ENCODE peak calls at places on chromosomes 1 and 21, in nine cellular contexts. Z is GM04504; J is stimulated activated CD4-positive, alpha-beta T cell treated with anti-CD3 and anti-CD28 coated beads, Interleukin-1b, Interleukin-23, amount 100 ng/mL, for 4 hours; E is choroid plexus epithelial cell; M is glutamatergic neuron; K is activated T-cell treated with anti-CD3 and anti-CD28 coated beads, Interleukin-2, amount 50 U/mL, for 4 hours; O is HTR-8/SVneo; G is GM18507; Q is NCI-H1105. V is an unnamed sample.

GRCh38 chr1:150829751-150830150 is 21.7 kb upstream of the CTSK start:
- DNase-seq in Z (no peak), J (no peak), E (no peak), M (peak), K (no peak), O (no peak), G (no peak), Q (no peak), V (no peak)

GRCh38 chr1:58968360-58968952 is 184.6 kb upstream of the JUN start:
- DNase-seq in Z (peak), J (no peak), E (peak), M (no peak), K (no peak), O (no peak), G (peak), Q (peak), V (no peak)

GRCh38 chr1:224312025-224312424 is 17.9 kb downstream of the NVL start:
- DNase-seq in Z (no peak), J (no peak), E (no peak), M (no peak), K (no peak), O (no peak), G (no peak), Q (no peak), V (no peak)

GRCh38 chr1:223258751-223259177 is 105.2 kb downstream of the SUSD4 start:
- DNase-seq in Z (no peak), J (no peak), E (peak), M (no peak), K (no peak), O (peak), G (no peak), Q (no peak), V (no peak)

GRCh38 chr1:10210841-10211804 is 753 bp downstream of the KIF1B start:
- DNase-seq in Z (peak), J (no peak), E (peak), M (peak), K (peak), O (peak), G (no peak), Q (peak), V (no peak)

GRCh38 chr1:8525291-8526275 is 207.7 kb downstream of the SLC45A1 start:
- DNase-seq in Z (peak), J (peak), E (peak), M (peak), K (peak), O (peak), G (no peak), Q (peak), V (peak)

GRCh38 chr1:179781962-179782361 is 38.9 kb downstream of the FAM163A start:
- DNase-seq in Z (no peak), J (no peak), E (no peak), M (no peak), K (no peak), O (no peak), G (no peak), Q (no peak), V (no peak)

GRCh38 chr1:197451424-197451823 is 183.4 kb downstream of the CRB1 start:
- DNase-seq in Z (no peak), J (no peak), E (no peak), M (no peak), K (no peak), O (no peak), G (no peak), Q (no peak), V (no peak)

GRCh38 chr21:42475526-42476492 is 20.2 kb downstream of the RSPH1 start:
- DNase-seq in Z (no peak), J (no peak), E (no peak), M (no peak), K (no peak), O (no peak), G (no peak), Q (no peak), V (no peak)

GRCh38 chr1:87572891-87573290 is 244.2 kb downstream of the LMO4 start:
- DNase-seq in Z (no peak), J (no peak), E (no peak), M (no peak), K (no peak), O (no peak), G (no peak), Q (no peak), V (no peak)

GRCh38 chr1:40270152-40270834 is 12.3 kb downstream of the ZMPSTE24 start:
- DNase-seq in Z (no peak), J (no peak), E (no peak), M (no peak), K (no peak), O (no peak), G (no peak), Q (no peak), V (no peak)

GRCh38 chr1:204286841-204287387 is 72.8 kb downstream of the PLEKHA6 start:
- DNase-seq in Z (no peak), J (peak), E (no peak), M (no peak), K (peak), O (peak), G (no peak), Q (no peak), V (peak)

GRCh38 chr1:85911742-85912141 is 203.5 kb upstream of the ZNHIT6 start:
- DNase-seq in Z (no peak), J (no peak), E (peak), M (no peak), K (no peak), O (no peak), G (no peak), Q (no peak), V (no peak)

GRCh38 chr1:167762061-167762746 is 40.4 kb downstream of the MPZL1 start:
- DNase-seq in Z (no peak), J (no peak), E (no peak), M (no peak), K (no peak), O (no peak), G (no peak), Q (no peak), V (no peak)